ENCODE peak calls at places on chromosomes 2 and 18, in five cellular contexts. W is right cardiac atrium; Y is right atrium auricular region; U is heart left ventricle; I is effector memory CD4-positive, alpha-beta T cell. G is an unnamed sample.

GRCh38 chr2:78861546-78861945 is 164.0 kb upstream of the REG3G start:
- DNase-seq in W (no peak), Y (no peak), U (no peak), I (no peak), G (no peak)

GRCh38 chr2:180291060-180291459 is 284.0 kb upstream of the CWC22 start:
- DNase-seq in W (no peak), Y (no peak), U (no peak), I (no peak), G (no peak)

GRCh38 chr18:55220523-55220922 is 261.3 kb upstream of the CCDC68 start:
- DNase-seq in W (no peak), Y (no peak), U (no peak), I (no peak), G (no peak)

GRCh38 chr2:236131073-236131692 is 37.0 kb downstream of the GBX2 start:
- DNase-seq in W (no peak), Y (no peak), U (no peak), I (no peak), G (no peak)

GRCh38 chr18:26089247-26090129 is 925 bp downstream of the SS18 start:
- DNase-seq in W (no peak), Y (no peak), U (no peak), I (no peak), G (no peak)

GRCh38 chr2:33706410-33706809 is 107.3 kb upstream of the FAM98A start:
- DNase-seq in W (no peak), Y (no peak), U (no peak), I (no peak), G (no peak)

GRCh38 chr2:64212346-64212745 is 68.1 kb upstream of the PELI1 start:
- DNase-seq in W (no peak), Y (no peak), U (no peak), I (no peak), G (no peak)

GRCh38 chr2:237791977-237792727 is 6.4 kb upstream of the RBM44 start:
- DNase-seq in W (no peak), Y (no peak), U (no peak), I (no peak), G (no peak)

GRCh38 chr18:21600526-21601410 is at the start of gene ESCO1:
- DNase-seq in W (peak), Y (peak), U (peak), I (peak), G (peak)

GRCh38 chr2:134359367-134360081 is 105.7 kb downstream of the MGAT5 start:
- DNase-seq in W (peak), Y (no peak), U (no peak), I (no peak), G (no peak)

GRCh38 chr2:201647431-201647830 is 4.1 kb upstream of the TMEM237 start:
- DNase-seq in W (no peak), Y (no peak), U (no peak), I (no peak), G (no peak)

GRCh38 chr2:223952280-223952968 is 4.8 kb upstream of the MRPL44 start:
- DNase-seq in W (no peak), Y (no peak), U (no peak), I (no peak), G (no peak)

GRCh38 chr2:65027611-65028244 is 28.5 kb upstream of the CEP68 start:
- DNase-seq in W (peak), Y (no peak), U (no peak), I (no peak), G (no peak)

GRCh38 chr2:150477347-150477746 is 10.1 kb downstream of the RND3 start:
- DNase-seq in W (no peak), Y (no peak), U (no peak), I (no peak), G (no peak)

GRCh38 chr2:9837451-9837850 is 5.8 kb upstream of the TAF1B start:
- DNase-seq in W (no peak), Y (no peak), U (no peak), I (no peak), G (no peak)

GRCh38 chr2:29747786-29748470 is 173.5 kb downstream of the ALK start:
- DNase-seq in W (no peak), Y (no peak), U (no peak), I (no peak), G (no peak)

GRCh38 chr2:174974131-174974530 is 31.1 kb downstream of the CHN1 start:
- DNase-seq in W (no peak), Y (no peak), U (no peak), I (no peak), G (no peak)

GRCh38 chr2:123514808-123515207 is 510.3 kb upstream of the CNTNAP5 start:
- DNase-seq in W (no peak), Y (no peak), U (no peak), I (no peak), G (no peak)

GRCh38 chr18:79911871-79912270 is 39.6 kb downstream of the SLC66A2 start:
- DNase-seq in W (no peak), Y (no peak), U (peak), I (no peak), G (no peak)

GRCh38 chr2:99275882-99276281 is 20.4 kb upstream of the LYG2 start:
- DNase-seq in W (peak), Y (no peak), U (no peak), I (no peak), G (no peak)

GRCh38 chr2:160689441-160689840 is 195.8 kb upstream of the RBMS1 start:
- DNase-seq in W (no peak), Y (no peak), U (no peak), I (no peak), G (no peak)

DNA sequence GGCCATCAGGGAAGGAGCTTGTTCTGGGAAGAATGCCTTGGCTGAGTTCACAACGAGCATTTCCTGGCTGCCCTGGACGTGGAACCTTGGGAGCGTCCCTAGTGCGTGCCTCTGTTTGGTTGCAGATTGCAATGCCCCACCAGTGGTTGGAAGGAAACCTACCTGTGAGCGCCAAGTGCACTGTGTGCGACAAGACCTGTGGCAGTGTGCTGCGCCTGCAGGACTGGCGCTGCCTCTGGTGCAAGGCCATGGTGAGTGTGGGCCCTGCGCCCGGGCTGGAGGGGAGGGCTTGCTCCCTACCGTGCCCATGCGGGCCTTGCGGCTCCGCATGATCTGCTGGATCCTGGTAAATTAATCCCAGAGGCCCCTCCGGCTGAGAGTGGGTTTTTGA is 81.9 kb downstream of the DGKD start:
- DNase-seq in W (no peak), Y (no peak), U (no peak), I (no peak), G (no peak)
- H3K27ac ChIP-seq in W (no peak), Y (peak), U (peak), I (no peak), G (no peak)

DNA sequence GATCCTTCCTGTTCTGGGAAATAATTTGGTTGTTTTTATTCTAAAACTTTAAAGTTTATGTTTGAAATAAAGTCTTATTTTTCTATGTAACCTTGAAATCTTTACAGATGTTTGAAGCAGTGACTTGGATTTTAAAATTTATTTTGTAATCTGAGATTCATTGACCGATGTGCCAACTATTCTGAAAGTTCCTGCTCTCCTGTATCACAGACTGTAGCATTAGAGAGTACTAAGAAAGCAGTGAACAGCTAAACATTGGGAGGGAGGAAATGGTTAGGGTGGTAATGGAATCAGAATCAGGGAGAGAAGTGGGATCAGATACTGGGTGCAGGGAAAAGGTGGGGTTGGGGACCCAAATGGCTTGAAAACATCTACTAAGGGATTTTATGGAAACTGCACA is 69.9 kb downstream of the CDC42EP3 start:
- DNase-seq in W (no peak), Y (no peak), U (no peak), I (no peak), G (no peak)
- H3K27ac ChIP-seq in W (no peak), Y (no peak), U (no peak), I (peak), G (no peak)

GRCh38 chr2:46179037-46179621 is 118.1 kb upstream of the EPAS1 start:
- DNase-seq in W (peak), Y (peak), U (peak), I (peak), G (no peak)
- H3K27ac ChIP-seq in W (peak), Y (peak), U (peak), I (no peak), G (peak)

DNA sequence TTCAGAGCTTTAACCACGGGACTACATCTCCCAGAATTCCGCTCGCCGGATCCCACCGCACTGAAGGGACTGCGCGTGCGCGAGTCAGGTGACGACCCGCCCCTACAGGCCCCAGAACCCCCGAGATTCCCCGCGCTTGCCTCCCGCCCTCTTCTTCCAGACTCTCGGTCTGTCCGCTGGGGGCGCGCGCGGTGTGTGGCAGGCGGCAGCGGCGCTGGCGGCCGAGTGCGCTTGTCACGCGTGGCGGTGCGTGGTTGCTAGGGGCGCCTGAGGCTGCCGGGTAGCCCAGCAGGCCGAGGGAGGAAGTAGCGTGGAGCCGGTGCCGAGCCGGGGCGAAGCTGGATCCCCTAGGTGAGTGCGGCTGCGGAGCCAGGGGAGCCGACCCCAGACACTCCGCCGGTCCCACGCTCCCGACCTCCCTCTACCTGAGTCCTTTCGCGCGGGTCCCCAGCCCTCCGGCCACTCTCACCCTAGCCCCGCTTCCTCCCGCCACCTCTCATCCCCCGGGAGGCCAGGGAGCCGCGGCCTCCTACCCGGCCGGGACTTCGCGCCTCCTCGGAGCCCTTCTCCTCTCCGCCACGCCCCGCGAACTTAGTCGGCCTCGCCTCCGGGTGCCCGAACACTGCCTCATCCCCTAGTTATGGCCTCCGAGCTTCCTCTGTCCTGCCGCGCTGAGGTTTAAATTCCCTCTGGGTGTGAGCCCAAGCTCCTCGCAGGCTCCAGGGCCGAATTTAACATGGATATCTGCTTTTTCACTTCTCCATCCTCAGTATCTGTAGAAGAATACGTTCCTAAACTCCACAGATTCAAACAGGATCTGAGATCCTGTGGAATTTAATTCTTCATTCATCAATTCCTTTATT is at the start of gene TTLL4:
- DNase-seq in W (peak), Y (peak), U (peak), I (peak), G (peak)
- H3K27ac ChIP-seq in W (peak), Y (peak), U (peak), I (peak), G (peak)